ENCODE peak calls at places on chromosomes 5 and 9, in seven cellular contexts. I is astrocyte of the spinal cord, T is fibroblast of the conjunctiva, Q is hepatic stellate cell, N is T-cell, C is B cell, O is AG10803. L is an unnamed sample.

GRCh38 chr9:114737118-114737517 is 55.1 kb upstream of the TEX48 start:
- DNase-seq in O (no peak), T (no peak), C (no peak), N (no peak), I (no peak), Q (no peak), L (peak; percentile 40)

GRCh38 chr9:125176632-125177031 is 13.0 kb downstream of the PPP6C start:
- DNase-seq in C (no peak), O (peak; percentile 76), I (no peak), Q (no peak), N (no peak), T (peak; percentile 39), L (no peak)

GRCh38 chr9:35035851-35036701 is 36.3 kb downstream of the VCP start:
- DNase-seq in Q (peak; percentile 74), I (no peak), C (no peak), T (peak; percentile 43), O (peak; percentile 52), N (peak; percentile 48), L (peak; percentile 7)

GRCh38 chr9:6598249-6598725 is 47.2 kb downstream of the GLDC start:
- DNase-seq in Q (no peak), N (no peak), C (no peak), T (no peak), I (no peak), O (no peak), L (no peak)

GRCh38 chr5:100634937-100635336 is 99.8 kb downstream of the FAM174A start:
- DNase-seq in C (no peak), I (no peak), T (no peak), N (no peak), O (no peak), Q (no peak), L (no peak)

GRCh38 chr9:124875501-124875900 is 13.6 kb downstream of the ARPC5L start:
- DNase-seq in C (no peak), T (no peak), O (no peak), I (no peak), N (no peak), Q (no peak), L (no peak)

GRCh38 chr5:34484591-34485228 is 171.4 kb upstream of the RAI14 start:
- DNase-seq in C (no peak), T (no peak), O (no peak), Q (no peak), I (no peak), N (no peak), L (no peak)

GRCh38 chr5:78586251-78586650 is 62.3 kb downstream of the LHFPL2 start:
- DNase-seq in C (no peak), I (peak; percentile 98), Q (peak; percentile 88), T (peak; percentile 77), O (peak; percentile 99), N (no peak), L (no peak)

GRCh38 chr9:21412109-21412508 is 3.2 kb downstream of the IFNA8 start:
- DNase-seq in C (no peak), I (no peak), Q (no peak), N (no peak), O (no peak), T (no peak), L (no peak)

GRCh38 chr5:34674226-34674625 is 18.1 kb downstream of the RAI14 start:
- DNase-seq in O (peak; percentile 96), N (no peak), Q (peak; percentile 54), C (no peak), T (peak; percentile 47), I (peak; percentile 94), L (no peak)

GRCh38 chr5:174533771-174534221 is 190.6 kb upstream of the MSX2 start:
- DNase-seq in N (no peak), I (peak; percentile 87), Q (peak; percentile 34), C (no peak), T (peak; percentile 59), O (peak; percentile 37), L (no peak)

GRCh38 chr5:14665949-14666741 is 1.6 kb downstream of the OTULIN start:
- DNase-seq in N (peak; percentile 46), T (no peak), Q (no peak), O (no peak), C (peak; percentile 65), I (no peak), L (no peak)

GRCh38 chr5:142617416-142617815 is 68.5 kb downstream of the FGF1 start:
- DNase-seq in Q (no peak), I (no peak), O (no peak), N (no peak), T (no peak), C (no peak), L (no peak)

GRCh38 chr5:177389368-177390169 is 5.3 kb downstream of the SLC34A1 start:
- DNase-seq in I (peak; percentile 94), N (peak; percentile 41), T (no peak), C (no peak), Q (peak; percentile 83), O (peak; percentile 83), L (peak; percentile 21)

GRCh38 chr9:76519027-76519835 is 60.2 kb downstream of the GCNT1 start:
- DNase-seq in I (peak; percentile 62), N (no peak), O (no peak), C (no peak), Q (no peak), T (no peak), L (no peak)

GRCh38 chr9:99513441-99514112 is 291.5 kb downstream of the SEC61B start:
- DNase-seq in C (no peak), O (no peak), N (no peak), Q (no peak), I (no peak), T (no peak), L (no peak)

GRCh38 chr9:35258665-35259474 is 97.1 kb downstream of the UNC13B start:
- DNase-seq in T (peak; percentile 73), O (peak; percentile 79), N (peak; percentile 36), Q (peak; percentile 18), C (peak; percentile 55), I (peak; percentile 82), L (no peak)

GRCh38 chr9:124709291-124709690 is 61.8 kb downstream of the NR6A1 start:
- DNase-seq in N (no peak), C (no peak), Q (no peak), I (no peak), O (no peak), T (no peak), L (no peak)

GRCh38 chr5:38448553-38449350 is 107.7 kb downstream of the LIFR start:
- DNase-seq in T (no peak), Q (no peak), N (no peak), O (no peak), I (no peak), C (no peak), L (no peak)

GRCh38 chr9:81822967-81823366 is 105.3 kb upstream of the SPATA31D4 start:
- DNase-seq in O (no peak), T (no peak), I (no peak), C (no peak), N (no peak), Q (no peak), L (no peak)

L was measured in activated CD4-positive, alpha-beta T cell treated with anti-CD3 and anti-CD28 coated beads, Interleukin-2, amount 50 U/mL, for 24 hours.